ENCODE peak calls at places on chromosomes 4 and X, in seven cellular contexts. One of them, this sample, is unnamed.

GRCh38 chr4:154160925-154161324 is 330.7 kb downstream of the DCHS2 start:
- DNase-seq in PC-3: no peak
- DNase-seq in body of pancreas: no peak
- DNase-seq in neural progenitor cell: no peak
- DNase-seq in heart right ventricle: no peak
- DNase-seq in epithelial cell of esophagus: no peak
- DNase-seq in endothelial cell: no peak
- DNase-seq in this sample: no peak

GRCh38 chrX:153671589-153672530 is 1.8 kb downstream of the PNCK start:
- DNase-seq in PC-3: no peak
- DNase-seq in endothelial cell: no peak
- DNase-seq in epithelial cell of esophagus: no peak
- DNase-seq in body of pancreas: no peak
- DNase-seq in heart right ventricle: no peak
- DNase-seq in neural progenitor cell: no peak
- DNase-seq in this sample: no peak

GRCh38 chrX:103699243-103699642 is 11.5 kb upstream of the TMEM31 start:
- DNase-seq in PC-3: peak; percentile 48
- DNase-seq in neural progenitor cell: no peak
- DNase-seq in epithelial cell of esophagus: no peak
- DNase-seq in endothelial cell: no peak
- DNase-seq in body of pancreas: no peak
- DNase-seq in heart right ventricle: no peak
- DNase-seq in this sample: no peak

GRCh38 chrX:137431693-137432488 is 134.0 kb upstream of the ZIC3 start:
- DNase-seq in endothelial cell: no peak
- DNase-seq in PC-3: no peak
- DNase-seq in epithelial cell of esophagus: no peak
- DNase-seq in body of pancreas: no peak
- DNase-seq in neural progenitor cell: peak; percentile 70
- DNase-seq in heart right ventricle: no peak
- DNase-seq in this sample: no peak

GRCh38 chrX:15349046-15349445 is 13.7 kb upstream of the PIGA start:
- DNase-seq in epithelial cell of esophagus: peak; percentile 67
- DNase-seq in PC-3: peak; percentile 83
- DNase-seq in heart right ventricle: no peak
- DNase-seq in body of pancreas: peak; percentile 36
- DNase-seq in endothelial cell: peak; percentile 41
- DNase-seq in neural progenitor cell: peak; percentile 85
- DNase-seq in this sample: peak; percentile 23

GRCh38 chr4:74168841-74169240 is 10.9 kb downstream of the MTHFD2L start:
- DNase-seq in endothelial cell: no peak
- DNase-seq in PC-3: no peak
- DNase-seq in body of pancreas: no peak
- DNase-seq in epithelial cell of esophagus: no peak
- DNase-seq in heart right ventricle: no peak
- DNase-seq in neural progenitor cell: no peak
- DNase-seq in this sample: no peak

GRCh38 chrX:25144043-25144940 is 128.5 kb upstream of the ARX start:
- DNase-seq in heart right ventricle: peak; percentile 30
- DNase-seq in endothelial cell: peak; percentile 43
- DNase-seq in PC-3: peak; percentile 60
- DNase-seq in epithelial cell of esophagus: peak; percentile 43
- DNase-seq in body of pancreas: peak; percentile 59
- DNase-seq in neural progenitor cell: peak; percentile 88
- DNase-seq in this sample: peak; percentile 60

GRCh38 chrX:71992711-71993110 is 82.1 kb downstream of the NHSL2 start:
- DNase-seq in body of pancreas: no peak
- DNase-seq in PC-3: no peak
- DNase-seq in endothelial cell: no peak
- DNase-seq in heart right ventricle: no peak
- DNase-seq in neural progenitor cell: no peak
- DNase-seq in epithelial cell of esophagus: no peak
- DNase-seq in this sample: no peak

GRCh38 chr4:186765138-186765537 is 41.5 kb upstream of the FAT1 start:
- DNase-seq in endothelial cell: no peak
- DNase-seq in PC-3: no peak
- DNase-seq in epithelial cell of esophagus: peak; percentile 87
- DNase-seq in body of pancreas: no peak
- DNase-seq in heart right ventricle: no peak
- DNase-seq in neural progenitor cell: peak; percentile 27
- DNase-seq in this sample: peak; percentile 82

GRCh38 chrX:119391279-119391678 is 7.9 kb upstream of the SLC25A43 start:
- DNase-seq in endothelial cell: no peak
- DNase-seq in PC-3: peak; percentile 62
- DNase-seq in heart right ventricle: no peak
- DNase-seq in body of pancreas: peak; percentile 47
- DNase-seq in epithelial cell of esophagus: peak; percentile 60
- DNase-seq in neural progenitor cell: no peak
- DNase-seq in this sample: peak; percentile 61

GRCh38 chr4:38366997-38367396 is 297.0 kb upstream of the KLF3 start:
- DNase-seq in endothelial cell: no peak
- DNase-seq in body of pancreas: no peak
- DNase-seq in heart right ventricle: no peak
- DNase-seq in neural progenitor cell: no peak
- DNase-seq in epithelial cell of esophagus: no peak
- DNase-seq in PC-3: no peak
- DNase-seq in this sample: no peak

GRCh38 chrX:42135583-42136228 is 212.4 kb upstream of the CASK start:
- DNase-seq in PC-3: no peak
- DNase-seq in epithelial cell of esophagus: no peak
- DNase-seq in endothelial cell: no peak
- DNase-seq in heart right ventricle: no peak
- DNase-seq in body of pancreas: no peak
- DNase-seq in neural progenitor cell: no peak
- DNase-seq in this sample: no peak

GRCh38 chrX:143669395-143669794 is 33.5 kb upstream of the SLITRK4 start:
- DNase-seq in neural progenitor cell: peak; percentile 2
- DNase-seq in endothelial cell: no peak
- DNase-seq in epithelial cell of esophagus: peak; percentile 23
- DNase-seq in PC-3: peak; percentile 53
- DNase-seq in body of pancreas: no peak
- DNase-seq in heart right ventricle: no peak
- DNase-seq in this sample: no peak

GRCh38 chrX:22748093-22748999 is 251.4 kb upstream of the DDX53 start:
- DNase-seq in epithelial cell of esophagus: peak; percentile 46
- DNase-seq in neural progenitor cell: peak; percentile 68
- DNase-seq in body of pancreas: peak; percentile 23
- DNase-seq in heart right ventricle: peak; percentile 12
- DNase-seq in PC-3: peak; percentile 63
- DNase-seq in endothelial cell: peak; percentile 49
- DNase-seq in this sample: peak; percentile 36

GRCh38 chr4:2691952-2692435 is 64.1 kb downstream of the TNIP2 start:
- DNase-seq in neural progenitor cell: no peak
- DNase-seq in PC-3: no peak
- DNase-seq in epithelial cell of esophagus: no peak
- DNase-seq in body of pancreas: no peak
- DNase-seq in heart right ventricle: no peak
- DNase-seq in endothelial cell: no peak
- DNase-seq in this sample: no peak

GRCh38 chr4:112589207-112589606 is 47.5 kb downstream of the ZGRF1 start:
- DNase-seq in body of pancreas: no peak
- DNase-seq in endothelial cell: no peak
- DNase-seq in heart right ventricle: no peak
- DNase-seq in neural progenitor cell: no peak
- DNase-seq in epithelial cell of esophagus: peak; percentile 10
- DNase-seq in PC-3: no peak
- DNase-seq in this sample: no peak

GRCh38 chrX:129723511-129723910 is 15.3 kb upstream of the XPNPEP2 start:
- DNase-seq in endothelial cell: no peak
- DNase-seq in PC-3: peak; percentile 65
- DNase-seq in neural progenitor cell: no peak
- DNase-seq in epithelial cell of esophagus: peak; percentile 25
- DNase-seq in heart right ventricle: no peak
- DNase-seq in body of pancreas: no peak
- DNase-seq in this sample: no peak

GRCh38 chr4:184114431-184114830 is 103.2 kb downstream of the ENPP6 start:
- DNase-seq in neural progenitor cell: no peak
- DNase-seq in heart right ventricle: no peak
- DNase-seq in PC-3: peak; percentile 22
- DNase-seq in endothelial cell: no peak
- DNase-seq in epithelial cell of esophagus: no peak
- DNase-seq in body of pancreas: no peak
- DNase-seq in this sample: no peak

GRCh38 chr4:6063684-6064083 is 45.5 kb upstream of the C4orf50 start:
- DNase-seq in epithelial cell of esophagus: no peak
- DNase-seq in neural progenitor cell: no peak
- DNase-seq in body of pancreas: no peak
- DNase-seq in heart right ventricle: no peak
- DNase-seq in endothelial cell: no peak
- DNase-seq in PC-3: no peak
- DNase-seq in this sample: no peak

GRCh38 chr4:145879598-145879997 is 59.0 kb downstream of the ZNF827 start:
- DNase-seq in endothelial cell: no peak
- DNase-seq in PC-3: no peak
- DNase-seq in neural progenitor cell: no peak
- DNase-seq in heart right ventricle: no peak
- DNase-seq in body of pancreas: no peak
- DNase-seq in epithelial cell of esophagus: no peak
- DNase-seq in this sample: no peak

GRCh38 chr4:104395219-104395618 is 99.5 kb downstream of the CXXC4 start:
- DNase-seq in PC-3: no peak
- DNase-seq in epithelial cell of esophagus: peak; percentile 8
- DNase-seq in heart right ventricle: no peak
- DNase-seq in body of pancreas: no peak
- DNase-seq in endothelial cell: no peak
- DNase-seq in neural progenitor cell: no peak
- DNase-seq in this sample: no peak

GRCh38 chrX:57104921-57105398 is 16.4 kb downstream of the SPIN2B start:
- DNase-seq in body of pancreas: no peak
- DNase-seq in neural progenitor cell: peak; percentile 2
- DNase-seq in endothelial cell: peak; percentile 2
- DNase-seq in PC-3: no peak
- DNase-seq in heart right ventricle: no peak
- DNase-seq in epithelial cell of esophagus: no peak
- DNase-seq in this sample: no peak

GRCh38 chr4:84804126-84804525 is 162.4 kb downstream of the WDFY3 start:
- DNase-seq in neural progenitor cell: no peak
- DNase-seq in epithelial cell of esophagus: no peak
- DNase-seq in body of pancreas: no peak
- DNase-seq in PC-3: no peak
- DNase-seq in heart right ventricle: no peak
- DNase-seq in endothelial cell: no peak
- DNase-seq in this sample: no peak

DNA sequence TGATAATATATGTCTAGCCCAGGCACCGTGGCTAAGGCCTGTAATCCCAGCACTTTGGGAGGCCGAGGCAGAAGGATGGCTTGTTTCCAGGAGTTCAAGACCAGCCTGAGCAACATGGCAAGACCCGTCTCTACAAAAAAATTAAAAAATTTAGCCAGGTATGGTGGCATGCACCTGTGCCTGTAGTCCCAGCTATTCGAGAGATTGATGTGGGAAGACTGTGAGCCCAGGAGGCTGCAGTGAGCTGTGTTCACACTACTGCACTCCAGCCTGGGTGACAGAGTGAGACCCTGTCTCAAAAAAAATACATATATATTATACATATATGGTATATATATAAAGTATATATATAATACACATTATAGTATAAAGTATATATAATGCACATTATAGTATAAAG is 162.0 kb upstream of the MAB21L2 start:
- DNase-seq in heart right ventricle: no peak
- DNase-seq in neural progenitor cell: no peak
- DNase-seq in endothelial cell: no peak
- DNase-seq in body of pancreas: no peak
- DNase-seq in PC-3: no peak
- DNase-seq in epithelial cell of esophagus: no peak
- DNase-seq in this sample: no peak
- TF ChIP-seq CTCF in heart right ventricle: no peak
- TF ChIP-seq CTCF in neural progenitor cell: no peak
- TF ChIP-seq CTCF in endothelial cell: no peak
- TF ChIP-seq CTCF in body of pancreas: no peak
- TF ChIP-seq CTCF in PC-3: no peak
- TF ChIP-seq CTCF in epithelial cell of esophagus: no peak
- TF ChIP-seq CTCF in this sample: no peak

GRCh38 chrX:1487401-1487800 is 34.7 kb upstream of the ASMTL start:
- DNase-seq in neural progenitor cell: no peak
- DNase-seq in body of pancreas: no peak
- DNase-seq in heart right ventricle: no peak
- DNase-seq in PC-3: no peak
- DNase-seq in epithelial cell of esophagus: no peak
- DNase-seq in endothelial cell: no peak
- DNase-seq in this sample: no peak
- TF ChIP-seq CTCF in neural progenitor cell: no peak
- TF ChIP-seq CTCF in body of pancreas: no peak
- TF ChIP-seq CTCF in heart right ventricle: no peak
- TF ChIP-seq CTCF in PC-3: no peak
- TF ChIP-seq CTCF in epithelial cell of esophagus: no peak
- TF ChIP-seq CTCF in endothelial cell: no peak
- TF ChIP-seq CTCF in this sample: no peak

DNA sequence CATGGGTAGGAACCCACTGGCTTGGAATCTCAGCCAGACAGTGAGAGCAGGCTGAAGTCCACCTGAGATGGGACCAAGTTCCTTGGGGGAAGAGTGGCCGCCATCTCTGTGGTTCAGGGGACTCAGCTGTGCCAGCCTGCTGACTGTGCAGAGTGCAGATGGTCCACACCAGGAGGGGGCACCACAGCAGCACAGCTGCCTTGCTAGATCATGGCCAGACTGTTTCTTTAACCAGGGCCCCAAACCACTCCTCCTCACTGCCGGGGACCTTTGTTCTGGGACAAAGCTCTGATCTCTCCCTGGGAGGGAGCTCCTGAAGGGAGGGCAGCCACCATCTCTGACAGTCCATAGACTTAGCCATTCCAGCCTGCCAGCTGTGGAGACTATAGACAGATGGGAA is 2189.6 kb downstream of the PCDH7 start:
- DNase-seq in endothelial cell: no peak
- DNase-seq in neural progenitor cell: peak; percentile 36
- DNase-seq in heart right ventricle: no peak
- DNase-seq in epithelial cell of esophagus: no peak
- DNase-seq in body of pancreas: no peak
- DNase-seq in PC-3: no peak
- DNase-seq in this sample: no peak
- TF ChIP-seq CTCF in endothelial cell: no peak
- TF ChIP-seq CTCF in neural progenitor cell: peak; percentile 20
- TF ChIP-seq CTCF in heart right ventricle: no peak
- TF ChIP-seq CTCF in epithelial cell of esophagus: no peak
- TF ChIP-seq CTCF in body of pancreas: no peak
- TF ChIP-seq CTCF in PC-3: no peak
- TF ChIP-seq CTCF in this sample: no peak

DNA sequence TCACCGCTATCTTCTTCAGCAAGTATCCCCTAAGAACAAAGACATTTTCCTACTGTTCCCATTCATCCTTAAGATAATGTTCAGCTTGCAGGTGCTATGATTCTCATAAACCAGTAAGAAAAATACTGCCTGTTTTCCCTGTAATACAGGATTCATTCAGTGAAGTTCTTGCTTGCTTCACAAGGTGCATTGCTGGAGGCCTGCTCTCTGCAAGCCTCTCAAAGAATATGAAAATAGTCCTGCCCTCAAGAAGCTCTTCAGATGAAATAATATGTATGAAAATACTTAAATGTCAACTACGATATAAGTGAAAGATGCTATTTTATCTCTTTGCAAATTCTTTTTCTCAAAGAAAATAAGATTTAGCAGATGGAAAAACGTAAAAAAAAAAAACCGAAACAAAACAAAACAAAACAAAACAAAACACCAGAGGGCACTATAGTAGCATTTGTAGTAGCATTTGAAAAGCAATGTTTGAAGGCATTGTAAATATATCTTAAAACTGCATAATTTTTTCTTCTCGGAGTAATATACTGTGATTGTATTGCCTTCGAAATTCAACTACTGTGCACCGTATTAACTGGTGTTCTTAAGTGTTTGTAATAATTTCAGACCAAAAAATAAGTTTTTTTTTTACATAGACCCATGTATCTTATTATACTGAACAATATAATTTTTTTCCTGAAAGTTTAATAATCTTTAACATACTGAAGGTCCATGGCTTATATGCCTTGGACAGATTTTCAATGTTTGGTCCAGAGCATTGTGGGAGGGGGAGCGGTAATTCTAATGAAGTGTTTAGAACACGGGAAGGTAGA is 26.0 kb downstream of the ADH4 start:
- DNase-seq in endothelial cell: no peak
- DNase-seq in heart right ventricle: no peak
- DNase-seq in PC-3: peak; percentile 51
- DNase-seq in body of pancreas: no peak
- DNase-seq in epithelial cell of esophagus: peak; percentile 27
- DNase-seq in neural progenitor cell: no peak
- DNase-seq in this sample: no peak
- TF ChIP-seq CTCF in endothelial cell: peak; percentile 37
- TF ChIP-seq CTCF in heart right ventricle: peak; percentile 65
- TF ChIP-seq CTCF in PC-3: peak; percentile 63
- TF ChIP-seq CTCF in body of pancreas: peak; percentile 35
- TF ChIP-seq CTCF in epithelial cell of esophagus: no peak
- TF ChIP-seq CTCF in neural progenitor cell: peak; percentile 12
- TF ChIP-seq CTCF in this sample: no peak